ENCODE peak calls at places on chromosomes 2 and 18, in ten cellular contexts. Z is endodermal cell; T is CD8-positive, alpha-beta memory T cell; M is right lobe of liver; R is left ventricle myocardium inferior; F is caudate nucleus; N is coronary artery; J is AG04450; P is psoas muscle; S is hepatocyte. I is an unnamed sample.

GRCh38 chr2:227607969-227608368 is 6.7 kb downstream of the SCYGR3 start:
- DNase-seq in Z (no peak), T (no peak), M (no peak), R (no peak), F (no peak), N (no peak), J (no peak), P (no peak), S (no peak), I (no peak)

GRCh38 chr2:177783091-177783490 is 289.5 kb downstream of the PDE11A start:
- DNase-seq in Z (no peak), T (no peak), M (no peak), R (no peak), F (no peak), N (no peak), J (no peak), P (no peak), S (no peak), I (no peak)

GRCh38 chr2:232331071-232331470 is 47.5 kb upstream of the ALPP start:
- DNase-seq in Z (no peak), T (no peak), M (no peak), R (peak), F (no peak), N (no peak), J (no peak), P (peak), S (no peak), I (no peak)

GRCh38 chr2:46872876-46873631 is 42.6 kb downstream of the MCFD2 start:
- DNase-seq in Z (no peak), T (no peak), M (no peak), R (no peak), F (no peak), N (no peak), J (no peak), P (no peak), S (no peak), I (no peak)

GRCh38 chr2:15941483-15941853 is 1.1 kb downstream of the MYCN start:
- DNase-seq in Z (peak), T (no peak), M (no peak), R (no peak), F (no peak), N (no peak), J (no peak), P (no peak), S (peak), I (no peak)

GRCh38 chr2:190490502-190490901 is 44.0 kb downstream of the NEMP2 start:
- DNase-seq in Z (no peak), T (no peak), M (no peak), R (no peak), F (no peak), N (no peak), J (no peak), P (no peak), S (no peak), I (no peak)

GRCh38 chr2:52976132-52976949 is 791.3 kb upstream of the CHAC2 start:
- DNase-seq in Z (peak), T (no peak), M (no peak), R (no peak), F (no peak), N (no peak), J (peak), P (no peak), S (peak), I (no peak)

GRCh38 chr2:29480423-29480822 is 365.2 kb downstream of the CLIP4 start:
- DNase-seq in Z (no peak), T (no peak), M (no peak), R (no peak), F (no peak), N (no peak), J (no peak), P (no peak), S (no peak), I (no peak)

GRCh38 chr2:127771756-127772155 is 39.2 kb downstream of the WDR33 start:
- DNase-seq in Z (no peak), T (no peak), M (no peak), R (no peak), F (no peak), N (no peak), J (peak), P (no peak), S (no peak), I (peak)

GRCh38 chr2:163132850-163133249 is 294.3 kb upstream of the KCNH7 start:
- DNase-seq in Z (no peak), T (no peak), M (no peak), R (no peak), F (no peak), N (no peak), J (no peak), P (no peak), S (no peak), I (no peak)

GRCh38 chr2:160397530-160397865 is 96.1 kb downstream of the RBMS1 start:
- DNase-seq in Z (no peak), T (no peak), M (no peak), R (no peak), F (no peak), N (no peak), J (no peak), P (no peak), S (no peak), I (no peak)

GRCh38 chr18:44536041-44536440 is 144.6 kb upstream of the SETBP1 start:
- DNase-seq in Z (no peak), T (no peak), M (no peak), R (no peak), F (no peak), N (no peak), J (no peak), P (no peak), S (no peak), I (no peak)

DNA sequence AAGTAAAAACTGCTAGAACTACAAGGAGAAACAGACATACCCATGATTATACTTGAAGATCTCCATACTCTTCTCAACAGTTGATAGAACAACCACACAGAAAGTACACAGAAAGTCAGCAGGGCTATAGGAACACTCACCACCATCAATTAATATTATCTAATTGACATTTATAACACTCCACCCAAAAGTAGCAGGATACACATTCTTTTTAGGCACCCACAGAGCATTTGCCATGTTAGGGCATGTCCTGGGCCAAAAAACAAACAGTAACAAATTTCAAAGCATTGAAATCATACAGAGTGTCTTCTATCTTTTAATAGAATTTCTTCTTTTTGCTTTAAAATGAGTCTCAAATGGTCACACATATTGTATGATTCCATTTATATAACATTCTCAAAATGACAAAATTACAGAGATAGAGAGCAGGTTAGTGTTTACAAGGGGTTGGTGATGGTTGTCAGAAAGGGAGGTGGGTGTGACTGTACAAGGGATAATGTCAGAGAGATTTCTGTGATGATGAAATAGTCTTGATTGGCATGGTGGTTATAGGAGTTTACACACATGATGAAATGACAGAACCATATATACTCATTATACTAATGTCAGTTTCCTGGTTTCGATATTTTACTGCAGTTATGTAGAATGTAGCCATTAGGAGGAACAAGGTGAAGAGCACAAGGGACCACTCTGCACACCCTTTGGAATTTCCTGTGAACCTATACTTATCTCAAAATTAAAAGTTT is 82.8 kb downstream of the NCK2 start:
- DNase-seq in Z (no peak), T (no peak), M (no peak), R (no peak), F (no peak), N (no peak), J (no peak), P (no peak), S (no peak), I (peak)
- H3K27ac ChIP-seq in Z (no peak), T (no peak), M (no peak), R (no peak), F (no peak), N (no peak), J (no peak), P (no peak), S (no peak), I (peak)

DNA sequence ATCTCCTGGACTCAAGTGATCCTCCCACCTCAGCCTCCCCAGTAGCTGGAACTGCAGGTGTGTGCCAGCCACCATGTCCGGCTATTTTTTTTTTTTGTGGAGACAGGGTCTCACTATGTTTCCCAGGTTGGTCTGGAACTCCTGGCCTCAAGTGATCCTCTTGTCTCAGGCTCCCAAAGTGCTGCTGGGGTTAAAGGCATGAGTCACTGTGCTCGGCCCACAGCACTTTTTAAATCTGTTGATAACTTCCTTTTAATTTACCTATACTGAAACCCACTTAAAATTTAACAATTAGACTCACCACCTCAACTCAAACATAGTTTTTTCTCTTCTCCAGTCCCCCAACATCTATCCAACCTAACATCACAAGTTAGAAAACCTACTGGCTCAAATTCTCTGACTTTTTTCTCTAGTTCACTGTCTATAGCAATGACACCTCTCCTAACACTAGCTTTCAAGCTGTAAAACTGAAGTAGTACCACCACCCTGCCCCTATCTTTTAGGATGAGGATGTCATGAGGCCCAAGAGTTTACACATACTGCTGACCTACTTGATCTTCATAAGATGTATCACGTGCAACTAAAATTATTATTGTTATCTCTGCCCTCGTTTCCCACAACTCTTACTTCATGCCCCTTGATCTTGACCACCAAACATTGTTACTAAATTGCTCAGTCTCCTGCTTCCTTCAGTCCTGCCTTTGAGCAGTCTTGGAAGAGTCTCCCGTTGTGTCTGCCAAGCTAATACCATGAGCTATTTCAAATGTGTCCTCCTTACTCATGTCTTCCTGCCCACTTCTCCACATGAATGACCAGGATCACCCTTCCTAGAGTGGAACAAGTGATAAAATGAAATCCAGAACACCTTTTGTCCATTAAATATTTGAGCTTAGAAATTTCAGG is 142.3 kb upstream of the ZFP36L2 start:
- DNase-seq in Z (no peak), T (no peak), M (no peak), R (no peak), F (no peak), N (no peak), J (no peak), P (no peak), S (no peak), I (no peak)
- H3K27ac ChIP-seq in Z (no peak), T (no peak), M (peak), R (peak), F (no peak), N (no peak), J (no peak), P (no peak), S (peak), I (no peak)

GRCh38 chr2:88100489-88100858 is 27.4 kb downstream of the FABP1 start:
- DNase-seq in Z (no peak), T (no peak), M (no peak), R (no peak), F (no peak), N (no peak), J (no peak), P (peak), S (no peak), I (no peak)

GRCh38 chr2:88097891-88098557 is 29.8 kb downstream of the FABP1 start:
- DNase-seq in Z (peak), T (no peak), M (no peak), R (no peak), F (no peak), N (no peak), J (no peak), P (no peak), S (no peak), I (no peak)

GRCh38 chr2:88098558-88098900 is 29.3 kb downstream of the FABP1 start:
- DNase-seq in Z (no peak), T (no peak), M (no peak), R (no peak), F (no peak), N (no peak), J (no peak), P (no peak), S (no peak), I (no peak)

GRCh38 chr2:88097192-88097591 is 29.6 kb downstream of the SMYD1 start:
- DNase-seq in Z (peak), T (no peak), M (no peak), R (no peak), F (no peak), N (no peak), J (no peak), P (no peak), S (no peak), I (no peak)

GRCh38 chr2:88099798-88100488 is 27.9 kb downstream of the FABP1 start:
- DNase-seq in Z (peak), T (no peak), M (no peak), R (no peak), F (no peak), N (no peak), J (no peak), P (no peak), S (no peak), I (peak)
- H3K27ac ChIP-seq in Z (no peak), T (no peak), M (peak), R (peak), F (no peak), N (no peak), J (no peak), P (peak), S (no peak), I (peak)

GRCh38 chr18:332007-332406 is 64.2 kb upstream of the THOC1 start:
- DNase-seq in Z (no peak), T (no peak), M (no peak), R (peak), F (no peak), N (no peak), J (no peak), P (peak), S (no peak), I (no peak)
- H3K27ac ChIP-seq in Z (no peak), T (no peak), M (no peak), R (peak), F (no peak), N (peak), J (no peak), P (peak), S (peak), I (no peak)

DNA sequence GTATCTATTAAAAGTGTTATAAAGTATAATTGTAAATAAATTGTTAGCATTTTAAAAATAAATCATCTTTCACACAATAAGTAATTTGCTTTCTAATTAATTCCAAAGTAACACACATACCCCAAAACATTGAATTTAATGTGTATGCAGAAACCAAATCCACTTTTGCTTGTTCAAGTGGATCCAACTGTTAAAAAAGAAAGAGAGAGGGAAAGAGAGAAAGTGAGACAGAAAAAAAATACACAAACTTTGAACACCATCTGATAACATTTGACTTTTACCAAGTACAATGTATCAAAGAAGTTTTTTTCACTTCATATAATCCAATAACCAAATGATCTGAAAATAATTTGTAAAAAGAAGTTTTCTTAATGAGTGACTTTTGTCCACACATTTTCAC is 16.6 kb downstream of the C1D start:
- DNase-seq in Z (no peak), T (no peak), M (no peak), R (no peak), F (no peak), N (no peak), J (no peak), P (no peak), S (no peak), I (no peak)
- H3K27ac ChIP-seq in Z (no peak), T (no peak), M (no peak), R (no peak), F (no peak), N (no peak), J (no peak), P (no peak), S (peak), I (peak)

DNA sequence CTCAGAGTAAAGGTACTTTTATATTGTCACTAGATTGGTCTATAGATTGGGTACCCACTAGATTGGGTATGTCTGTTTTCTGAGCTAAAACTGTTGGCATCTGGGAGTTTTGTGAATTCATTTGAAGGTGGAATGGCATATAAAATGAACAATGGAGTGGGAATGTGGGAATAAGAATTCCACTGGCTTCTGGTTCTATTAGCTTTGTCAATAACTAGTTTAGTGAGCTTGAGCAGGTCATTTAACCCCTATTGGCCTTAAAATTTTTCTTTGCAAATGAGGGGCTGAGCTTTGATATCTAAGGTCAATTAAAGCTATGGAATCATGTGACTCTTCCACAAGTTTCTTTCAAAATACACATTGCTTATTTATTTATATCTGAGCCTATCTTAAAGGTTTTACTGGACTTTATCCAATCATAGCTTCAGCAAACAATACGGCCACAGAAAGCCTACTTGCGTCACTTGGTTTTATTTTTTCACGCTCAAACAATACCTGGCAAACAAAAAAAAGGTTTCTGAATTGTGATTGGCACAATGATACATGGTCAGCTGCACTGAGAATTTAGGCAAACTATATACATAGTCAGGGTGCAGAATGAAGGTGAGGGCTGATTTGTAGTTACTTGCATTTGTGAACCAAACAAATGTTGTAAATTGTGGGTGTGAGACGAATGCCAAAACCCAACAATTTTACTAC is 28.8 kb upstream of the ITPRID2 start:
- DNase-seq in Z (no peak), T (no peak), M (no peak), R (no peak), F (no peak), N (no peak), J (no peak), P (no peak), S (no peak), I (no peak)
- H3K27ac ChIP-seq in Z (no peak), T (no peak), M (no peak), R (no peak), F (no peak), N (no peak), J (no peak), P (no peak), S (no peak), I (no peak)

DNA sequence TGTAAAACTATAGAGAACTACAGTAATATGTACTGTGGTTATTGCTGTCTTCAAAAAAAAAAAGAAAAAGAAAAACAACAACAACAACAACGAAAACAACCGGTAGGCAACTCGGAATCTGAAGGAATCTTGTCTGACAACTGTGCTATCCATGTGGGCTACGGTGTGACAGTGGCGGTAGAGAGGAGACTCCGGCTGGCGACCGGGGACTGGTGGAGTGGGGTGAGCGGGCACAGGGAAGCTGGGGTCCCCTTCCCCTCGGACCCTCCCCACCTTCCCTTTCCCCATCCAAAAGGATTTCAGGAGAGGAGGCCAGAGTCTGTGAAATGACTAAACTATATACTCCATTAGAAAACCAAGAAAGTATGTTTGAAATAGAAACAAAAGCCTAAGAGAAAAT is 22.9 kb downstream of the IGFBP5 start:
- DNase-seq in Z (no peak), T (no peak), M (no peak), R (no peak), F (no peak), N (no peak), J (no peak), P (no peak), S (no peak), I (no peak)
- H3K27ac ChIP-seq in Z (no peak), T (no peak), M (no peak), R (no peak), F (no peak), N (no peak), J (peak), P (peak), S (no peak), I (no peak)

GRCh38 chr2:20446280-20446916 is 476 bp upstream of the RHOB start:
- DNase-seq in Z (no peak), T (no peak), M (peak), R (peak), F (no peak), N (peak), J (no peak), P (no peak), S (no peak), I (no peak)
- H3K27ac ChIP-seq in Z (peak), T (peak), M (peak), R (peak), F (peak), N (peak), J (peak), P (peak), S (peak), I (no peak)

DNA sequence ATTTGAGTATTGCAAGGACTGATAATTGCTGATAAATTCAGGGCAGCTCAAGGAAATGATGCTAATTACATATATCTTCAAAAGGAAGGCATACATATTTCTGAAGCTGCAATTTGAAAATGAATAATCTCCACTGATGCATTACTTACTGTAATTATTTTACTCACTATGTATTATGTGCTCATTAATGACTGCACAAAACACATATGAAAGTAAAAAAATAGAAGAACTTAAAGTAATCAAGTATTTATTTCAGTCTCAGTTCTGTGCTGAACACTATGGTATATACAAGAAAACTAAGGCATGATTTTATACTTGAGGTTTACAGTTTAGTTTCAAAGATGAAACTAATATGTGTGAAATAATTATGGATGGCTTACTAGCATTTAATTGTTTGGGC is 9.3 kb downstream of the ACTR3 start:
- DNase-seq in Z (no peak), T (no peak), M (no peak), R (no peak), F (no peak), N (no peak), J (no peak), P (no peak), S (no peak), I (no peak)
- H3K27ac ChIP-seq in Z (no peak), T (no peak), M (no peak), R (no peak), F (no peak), N (no peak), J (no peak), P (no peak), S (no peak), I (no peak)